ENCODE peak calls at places on chromosomes 13 and 19, in five cellular contexts. A is kidney epithelial cell, D is heart left ventricle, J is ovary, I is left ventricle myocardium inferior. F is an unnamed sample. For H3K36me3, the result is how much of the 10 kb centered on the place peaks cover.

GRCh38 chr19:38959618-38960017 is 15.9 kb downstream of the FBXO17 start:
- DNase-seq in I (no peak), A (no peak), D (no peak), J (no peak), F (no peak)

GRCh38 chr13:41061914-41062837 is 867 bp downstream of the WBP4 start:
- DNase-seq in D (no peak), J (no peak), I (no peak), A (no peak), F (no peak)

GRCh38 chr13:50226515-50227147 is 211.4 kb downstream of the KCNRG start:
- DNase-seq in A (no peak), I (no peak), J (no peak), D (no peak), F (no peak)

GRCh38 chr13:106118996-106119395 is 416.5 kb downstream of the EFNB2 start:
- DNase-seq in I (no peak), A (no peak), J (no peak), D (no peak), F (no peak)

GRCh38 chr13:41199526-41199925 is 5.2 kb upstream of the KBTBD7 start:
- DNase-seq in J (no peak), A (no peak), I (no peak), D (no peak), F (no peak)

GRCh38 chr19:5563941-5564612 is 3.7 kb downstream of the TINCR start:
- DNase-seq in A (peak), D (no peak), I (no peak), J (no peak), F (peak)

GRCh38 chr13:70014337-70014736 is 93.3 kb upstream of the ATXN8OS start:
- DNase-seq in A (no peak), J (no peak), D (no peak), I (no peak), F (no peak)

GRCh38 chr13:102326381-102327118 is 75.3 kb downstream of the FGF14 start:
- DNase-seq in D (no peak), A (no peak), I (no peak), J (no peak), F (no peak)

GRCh38 chr13:32445461-32445860 is 17.5 kb upstream of the N4BP2L1 start:
- DNase-seq in J (no peak), D (no peak), I (no peak), A (no peak), F (no peak)

GRCh38 chr13:76025392-76025791 is 389.3 kb downstream of the LMO7 start:
- DNase-seq in D (no peak), A (no peak), J (no peak), I (no peak), F (no peak)

GRCh38 chr13:73060251-73061160 is 1.7 kb downstream of the KLF5 start:
- DNase-seq in I (no peak), D (peak), J (peak), A (no peak), F (no peak)
- H3K4me3 ChIP-seq in I (peak), D (peak), J (peak), A (peak), F (peak)

GRCh38 chr13:98143601-98144500 is 957 bp downstream of the FARP1 start:
- DNase-seq in J (peak), A (no peak), D (peak), I (peak), F (no peak)

GRCh38 chr13:98150836-98151489 is 8.1 kb downstream of the FARP1 start:
- DNase-seq in A (no peak), D (no peak), I (no peak), J (no peak), F (no peak)

GRCh38 chr13:98144501-98145350 is 1.8 kb downstream of the FARP1 start:
- DNase-seq in J (no peak), A (no peak), I (no peak), D (no peak), F (peak)

GRCh38 chr13:98143157-98143553 is 261 bp downstream of the FARP1 start:
- DNase-seq in D (no peak), I (peak), A (no peak), J (no peak), F (no peak)

GRCh38 chr13:98147521-98147920 is 4.6 kb downstream of the FARP1 start:
- DNase-seq in D (no peak), A (no peak), I (no peak), J (no peak), F (no peak)
- TF ChIP-seq CTCF in D (no peak), A (peak), I (no peak), J (no peak), F (no peak)

GRCh38 chr13:112835796-112836195 is 133.2 kb upstream of the MCF2L start:
- DNase-seq in D (no peak), I (no peak), A (no peak), J (no peak), F (no peak)
- H3K36me3 ChIP-seq in D (under half), I (half or more), A (under half), J (under half), F (under half)

DNA sequence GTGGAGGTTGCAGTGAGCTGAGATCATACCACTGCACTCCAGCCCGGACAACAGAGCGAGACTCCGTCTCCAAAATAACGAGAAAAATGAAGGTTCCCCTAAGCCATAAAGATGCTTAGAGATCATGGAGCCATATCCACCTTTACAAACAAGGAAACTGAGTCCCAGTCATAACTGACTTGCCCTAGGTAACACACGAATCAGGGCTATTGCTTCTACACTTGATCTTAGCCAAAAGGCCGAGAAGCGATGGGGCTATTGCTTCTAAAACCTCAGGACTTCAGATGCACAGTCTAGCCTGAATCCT is 3.2 kb downstream of the DBP start:
- DNase-seq in J (no peak), D (no peak), I (no peak), A (no peak), F (no peak)
- H3K4me3 ChIP-seq in J (peak), D (peak), I (peak), A (no peak), F (peak)

DNA sequence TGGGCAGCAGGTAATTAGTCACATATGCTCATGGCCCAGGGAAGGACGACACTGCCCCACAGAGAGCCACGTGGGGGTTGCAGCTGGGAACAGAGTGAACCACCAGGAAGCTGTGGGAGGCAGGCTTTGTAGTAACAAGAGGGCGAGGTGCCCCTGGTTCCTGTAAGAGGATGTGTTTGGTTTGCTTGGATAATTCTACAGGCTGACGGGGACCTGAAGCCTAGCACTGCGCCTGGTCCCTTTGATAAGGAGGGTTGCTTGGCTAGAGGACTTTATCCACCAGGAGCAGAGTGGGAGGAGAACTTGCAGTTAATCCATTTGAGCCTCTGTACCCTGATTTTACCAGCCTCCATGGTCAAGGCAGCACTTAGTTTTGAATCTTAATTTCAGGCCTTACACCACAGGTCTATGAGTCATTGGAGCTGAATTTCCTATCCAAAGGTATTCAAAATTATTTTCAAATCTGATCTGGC is 67.4 kb upstream of the CLDN10 start:
- DNase-seq in D (no peak), I (no peak), A (no peak), J (no peak), F (no peak)
- TF ChIP-seq CTCF in D (no peak), I (no peak), A (no peak), J (no peak), F (no peak)

DNA sequence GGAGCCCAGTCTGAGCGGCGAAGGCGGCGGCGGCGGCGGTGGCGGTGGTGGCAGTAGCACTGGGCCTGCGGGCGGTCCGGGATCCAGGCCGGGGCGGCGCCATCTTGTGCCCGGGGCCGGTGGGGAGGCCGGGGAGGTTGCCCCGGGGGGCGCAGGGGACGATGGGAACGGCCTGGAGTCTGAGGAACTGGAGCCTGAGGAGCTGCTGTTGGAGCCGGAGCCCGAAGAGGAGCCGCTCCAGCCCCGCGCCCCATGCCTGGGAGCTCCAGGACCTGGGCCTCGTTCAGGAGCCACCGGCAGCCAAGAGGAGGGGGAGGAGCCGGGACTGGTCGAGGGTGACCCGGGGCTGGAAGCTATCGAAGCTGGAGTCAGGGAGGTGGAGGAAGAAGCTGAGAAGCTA is 11.6 kb downstream of the ZNF28 start:
- DNase-seq in I (no peak), A (no peak), D (no peak), J (no peak), F (no peak)
- H3K36me3 ChIP-seq in I (half or more), A (under half), D (under half), J (under half), F (under half)

GRCh38 chr19:42198676-42199439 is 18.6 kb downstream of the DEDD2 start:
- DNase-seq in A (no peak), J (no peak), I (no peak), D (no peak), F (no peak)
- H3K4me3 ChIP-seq in A (no peak), J (no peak), I (no peak), D (peak), F (no peak)

GRCh38 chr13:84985860-84986259 is 813.4 kb downstream of the SLITRK6 start:
- DNase-seq in D (no peak), J (no peak), I (no peak), A (no peak), F (no peak)
- TF ChIP-seq CTCF in D (no peak), J (no peak), I (no peak), A (peak), F (no peak)

GRCh38 chr19:32615569-32615968 is 34.6 kb downstream of the PDCD5 start:
- DNase-seq in D (no peak), J (no peak), A (no peak), I (no peak), F (no peak)

GRCh38 chr19:32624410-32624809 is 43.4 kb downstream of the PDCD5 start:
- DNase-seq in I (no peak), D (no peak), J (no peak), A (no peak), F (no peak)

GRCh38 chr19:32614916-32615315 is 33.9 kb downstream of the PDCD5 start:
- DNase-seq in D (no peak), I (no peak), J (no peak), A (no peak), F (no peak)

GRCh38 chr19:32622002-32622401 is 41.0 kb downstream of the PDCD5 start:
- DNase-seq in D (no peak), A (no peak), I (no peak), J (no peak), F (no peak)

DNA sequence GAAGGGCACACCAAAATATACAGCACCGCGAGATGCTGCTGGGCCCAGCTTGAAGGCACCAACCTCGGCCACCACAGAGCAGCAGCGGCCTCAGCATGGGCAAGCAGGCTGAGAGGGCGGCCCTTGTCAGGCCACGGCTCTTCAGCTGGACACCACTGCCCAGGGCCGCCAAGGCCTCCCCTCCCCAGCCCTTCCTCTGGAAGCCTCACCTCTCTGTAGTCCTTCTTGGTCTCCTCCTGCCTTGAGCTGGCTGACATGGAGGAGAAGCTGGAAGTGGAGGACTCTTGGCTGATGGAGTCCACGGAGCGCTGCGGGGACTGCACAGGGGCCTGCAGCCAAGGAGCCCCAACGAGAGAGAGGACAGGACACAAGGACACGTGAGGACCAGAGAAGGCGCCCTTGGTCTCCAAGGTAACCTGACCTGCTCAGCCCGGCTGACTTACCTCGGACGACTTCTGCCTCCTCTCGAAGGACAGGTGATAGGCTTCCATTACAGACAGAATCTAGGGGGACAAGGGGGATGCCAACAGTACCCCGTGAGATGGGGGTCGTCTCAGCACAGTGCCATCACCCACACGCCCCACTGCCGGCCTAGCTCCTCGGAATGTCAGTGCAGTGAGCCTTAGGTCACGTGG is 38.2 kb downstream of the PDCD5 start:
- DNase-seq in D (no peak), J (no peak), I (no peak), A (no peak), F (no peak)
- H3K36me3 ChIP-seq in D (under half), J (under half), I (half or more), A (under half), F (under half)

DNA sequence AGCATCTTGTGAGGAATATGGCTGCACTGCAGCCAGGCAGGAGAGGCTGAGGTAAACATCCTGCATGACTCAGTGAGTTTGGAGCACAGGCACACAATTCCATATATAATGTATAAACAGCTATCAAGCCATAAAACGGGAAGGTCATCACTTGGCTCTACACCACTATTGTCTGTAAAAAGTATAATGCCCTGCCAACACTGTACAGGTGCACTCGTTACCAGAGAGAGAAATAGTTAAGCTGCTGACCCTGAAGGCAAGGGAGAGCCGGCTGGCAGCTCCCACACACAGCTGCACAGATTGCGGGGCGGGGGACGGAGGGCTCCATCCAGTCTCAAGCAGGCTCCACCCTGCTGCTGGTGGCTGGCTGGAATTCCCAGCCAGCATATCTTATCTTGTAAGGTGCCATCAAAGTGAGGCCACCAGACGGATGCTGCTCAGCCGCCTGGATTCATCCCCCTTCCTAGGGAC is 668.1 kb downstream of the SLITRK5 start:
- DNase-seq in J (peak), A (no peak), D (no peak), I (no peak), F (no peak)
- H3K4me3 ChIP-seq in J (no peak), A (no peak), D (no peak), I (no peak), F (no peak)